ENCODE peak calls at places on chromosomes 16 and 17, in five cellular contexts. L, H, V, M and I are unnamed samples. For H4K20me1, the result is how much of the 10 kb centered on the place peaks cover.

GRCh38 chr17:80782536-80783427 is 208.9 kb upstream of the CHMP6 start:
- DNase-seq in H (no peak), V (no peak), L (no peak), M (peak), I (no peak)

GRCh38 chr16:17835118-17835949 is 364.6 kb upstream of the XYLT1 start:
- DNase-seq in L (no peak), V (no peak), H (no peak), M (peak), I (no peak)

GRCh38 chr17:45261577-45262515 is at the start of gene SPATA32:
- DNase-seq in H (no peak), V (peak), M (peak), L (peak), I (peak)

GRCh38 chr17:82194765-82195164 is 17.9 kb downstream of the CCDC57 start:
- DNase-seq in H (no peak), M (no peak), V (no peak), L (no peak), I (no peak)

GRCh38 chr17:50149425-50150353 is 788 bp downstream of the PPP1R9B start:
- DNase-seq in H (no peak), M (peak), V (peak), L (peak), I (peak)

GRCh38 chr16:86823125-86823524 is 244.8 kb downstream of the FOXL1 start:
- DNase-seq in V (no peak), L (no peak), M (peak), H (no peak), I (no peak)

GRCh38 chr17:76054112-76054476 is 18.2 kb downstream of the SRP68 start:
- DNase-seq in V (no peak), L (no peak), M (peak), H (no peak), I (no peak)

GRCh38 chr17:8173056-8173870 is 2.9 kb downstream of the TMEM107 start:
- DNase-seq in L (peak), M (peak), V (peak), H (no peak), I (peak)

GRCh38 chr16:84042879-84043485 is 387 bp upstream of the SLC38A8 start:
- DNase-seq in M (no peak), H (no peak), L (no peak), V (peak), I (peak)

GRCh38 chr16:54277845-54278703 is 8.5 kb downstream of the IRX3 start:
- DNase-seq in H (no peak), L (no peak), M (no peak), V (peak), I (peak)
- H2AFZ ChIP-seq in H (no peak), L (peak), M (no peak), V (peak), I (no peak)

DNA sequence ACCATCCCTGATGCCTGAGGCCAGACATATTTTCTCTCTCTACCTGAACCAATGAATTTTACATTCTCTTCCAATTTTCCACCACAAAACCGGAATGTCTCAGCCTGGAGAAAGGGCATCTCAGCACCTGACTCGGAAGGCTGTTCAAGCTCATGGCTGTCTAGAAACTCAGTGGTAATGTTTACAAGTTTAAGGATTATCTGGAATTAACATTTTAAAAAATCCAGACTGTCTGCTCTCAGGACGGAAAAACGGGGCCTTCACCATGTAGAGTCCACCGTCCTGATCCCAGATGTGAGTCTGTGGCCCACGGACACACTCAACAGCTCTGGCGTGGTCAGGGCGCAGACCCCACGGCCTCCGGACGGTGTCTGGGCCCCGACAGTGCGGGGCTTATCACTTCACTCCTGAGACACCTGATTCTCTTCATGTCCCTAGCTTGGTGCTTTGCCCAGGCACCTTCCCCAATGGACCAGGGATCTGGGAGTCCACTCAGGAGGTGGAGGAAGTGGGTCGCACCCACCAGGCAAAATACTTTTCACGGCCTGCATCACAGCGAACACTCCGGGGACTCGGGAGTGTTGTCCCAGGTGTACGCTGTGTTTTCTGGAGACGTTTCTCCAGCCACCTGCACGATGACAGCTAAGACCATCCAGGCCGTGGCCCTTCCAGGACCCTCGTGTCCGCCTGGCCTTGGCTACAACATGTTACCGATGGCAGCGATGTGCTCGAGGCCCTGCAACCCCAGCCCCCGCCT is 101.5 kb downstream of the ZNF778 start:
- DNase-seq in H (no peak), V (no peak), L (no peak), M (no peak), I (no peak)
- H4K20me1 ChIP-seq in H (half or more), V (half or more), L (under half), M (under half), I (half or more)

GRCh38 chr16:49366669-49367068 is 6.9 kb upstream of the C16orf78 start:
- DNase-seq in M (no peak), V (no peak), L (peak), H (no peak), I (no peak)
- H2AFZ ChIP-seq in M (no peak), V (no peak), L (peak), H (no peak), I (no peak)

GRCh38 chr16:70540994-70541393 is 17.4 kb downstream of the SF3B3 start:
- DNase-seq in L (no peak), H (no peak), M (peak), V (no peak), I (no peak)
- H4K20me1 ChIP-seq in L (under half), H (under half), M (under half), V (half or more), I (half or more)

DNA sequence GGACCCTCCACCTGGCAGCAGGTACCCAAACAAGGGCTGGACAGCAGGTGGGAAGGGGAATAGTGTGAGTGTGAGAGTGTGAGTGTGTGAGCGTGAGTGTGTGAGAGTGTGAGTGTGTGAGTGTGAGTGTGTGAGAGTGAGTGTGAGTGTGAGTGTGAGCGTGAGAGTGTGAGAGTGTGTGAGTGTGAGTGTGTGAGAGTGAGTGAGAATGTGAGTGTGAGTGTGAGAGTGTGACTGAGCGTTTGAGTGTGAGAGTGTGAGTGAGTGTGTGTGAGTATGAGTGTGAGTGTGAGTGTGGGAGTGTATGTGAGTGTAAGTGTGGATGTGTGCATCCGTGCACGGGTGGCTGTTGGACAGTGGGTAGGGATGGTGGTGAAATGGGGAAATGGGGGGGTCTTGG is 352 bp downstream of the ADGRG1 start:
- DNase-seq in L (no peak), H (no peak), M (no peak), V (no peak), I (no peak)
- H2AFZ ChIP-seq in L (no peak), H (peak), M (peak), V (no peak), I (no peak)

GRCh38 chr16:1169285-1170075 is 16.6 kb downstream of the CACNA1H start:
- DNase-seq in L (no peak), H (no peak), M (no peak), V (no peak), I (no peak)

GRCh38 chr16:1170076-1170418 is 17.1 kb downstream of the CACNA1H start:
- DNase-seq in M (no peak), L (no peak), V (no peak), H (no peak), I (peak)

GRCh38 chr16:1167276-1168107 is 14.6 kb downstream of the CACNA1H start:
- DNase-seq in V (peak), L (no peak), H (no peak), M (peak), I (peak)

GRCh38 chr16:1171001-1171400 is 18.1 kb downstream of the CACNA1H start:
- DNase-seq in H (no peak), L (no peak), M (no peak), V (no peak), I (no peak)

GRCh38 chr16:1168837-1169236 is 15.9 kb downstream of the CACNA1H start:
- DNase-seq in V (no peak), L (no peak), H (no peak), M (no peak), I (no peak)
- H4K20me1 ChIP-seq in V (under half), L (under half), H (under half), M (under half), I (half or more)

GRCh38 chr16:4564661-4565267 is 8.6 kb downstream of the C16orf96 start:
- DNase-seq in L (no peak), M (no peak), V (no peak), H (no peak), I (no peak)
- H2AFZ ChIP-seq in L (no peak), M (no peak), V (no peak), H (no peak), I (no peak)

DNA sequence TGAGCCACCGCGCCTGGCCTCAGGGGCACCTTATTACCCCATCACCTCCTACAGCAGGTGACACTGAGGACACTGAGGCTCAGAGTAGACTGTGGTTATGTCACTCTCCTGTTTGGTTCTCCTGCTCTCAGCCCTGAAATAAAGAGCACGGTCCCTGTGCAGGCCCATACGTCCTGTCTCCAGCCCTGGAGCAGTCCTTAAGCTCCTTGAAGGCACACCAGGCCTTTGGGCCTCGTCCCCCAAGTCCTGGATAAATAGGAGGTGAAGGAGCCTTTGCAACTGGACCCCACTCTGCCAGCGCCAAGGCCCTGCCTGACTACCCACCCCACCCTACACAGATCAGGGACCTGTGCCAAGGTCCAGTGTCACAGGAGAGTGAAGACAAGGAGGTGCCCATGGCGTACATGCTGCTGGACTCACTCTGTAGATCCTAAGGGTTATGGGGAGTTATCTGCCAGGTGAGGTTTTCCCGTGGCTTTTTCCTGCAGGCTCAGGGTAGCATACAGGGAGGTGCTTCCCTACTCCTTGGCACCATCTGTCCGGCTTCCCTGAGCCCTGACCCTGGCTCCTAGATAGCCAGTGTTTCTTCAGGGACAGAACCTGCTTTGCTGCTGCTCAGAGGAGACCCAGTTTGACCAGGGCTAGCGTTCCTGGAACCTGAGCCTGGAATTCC is 253.2 kb downstream of the SEC14L1 start:
- DNase-seq in V (no peak), H (no peak), L (no peak), M (no peak), I (no peak)
- H4K20me1 ChIP-seq in V (under half), H (under half), L (under half), M (under half), I (half or more)